ENCODE peak calls at places on chromosomes 1 and 21, in ten cellular contexts. M is lower lobe of right lung, L is dorsolateral prefrontal cortex, P is heart left ventricle, E is foreskin fibroblast, F is sigmoid colon, R is A673, V is OCI-LY7, A is ovary, K is upper lobe of right lung. B is an unnamed sample.

GRCh38 chr1:245168090-245168489 is 13.3 kb downstream of the KIF26B start:
- DNase-seq in M (peak), L (no peak), P (peak), E (no peak), F (peak), R (no peak), V (no peak), A (no peak), K (peak), B (no peak)

GRCh38 chr1:179082308-179083030 is 599 bp downstream of the TOR3A start:
- DNase-seq in M (no peak), L (no peak), P (peak), E (peak), F (peak), R (peak), V (peak), A (no peak), K (peak), B (peak)

GRCh38 chr1:60970081-60970509 is 112.3 kb upstream of the NFIA start:
- DNase-seq in M (no peak), L (no peak), P (no peak), E (peak), F (no peak), R (peak), V (peak), A (no peak), K (no peak), B (no peak)

GRCh38 chr1:204513117-204513716 is 3.0 kb upstream of the MDM4 start:
- DNase-seq in M (peak), L (no peak), P (no peak), E (no peak), F (no peak), R (peak), V (peak), A (no peak), K (peak), B (peak)

GRCh38 chr1:117363591-117364048 is 3.6 kb upstream of the MAN1A2 start:
- DNase-seq in M (no peak), L (no peak), P (no peak), E (peak), F (no peak), R (no peak), V (no peak), A (no peak), K (no peak), B (peak)

GRCh38 chr1:232452137-232452536 is 177.8 kb downstream of the SIPA1L2 start:
- DNase-seq in M (no peak), L (no peak), P (no peak), E (no peak), F (no peak), R (peak), V (no peak), A (no peak), K (no peak), B (no peak)

GRCh38 chr1:151171190-151171589 is 4.6 kb downstream of the TMOD4 start:
- DNase-seq in M (no peak), L (no peak), P (no peak), E (no peak), F (no peak), R (no peak), V (no peak), A (no peak), K (no peak), B (no peak)

GRCh38 chr1:21577933-21578332 is 68.7 kb downstream of the ALPL start:
- DNase-seq in M (no peak), L (no peak), P (no peak), E (no peak), F (no peak), R (no peak), V (no peak), A (no peak), K (no peak), B (no peak)

GRCh38 chr1:157310401-157310800 is 172.2 kb upstream of the ETV3 start:
- DNase-seq in M (no peak), L (no peak), P (no peak), E (no peak), F (no peak), R (no peak), V (no peak), A (no peak), K (no peak), B (no peak)

GRCh38 chr1:117169871-117170596 is 40.7 kb downstream of the VTCN1 start:
- DNase-seq in M (no peak), L (no peak), P (no peak), E (no peak), F (no peak), R (no peak), V (no peak), A (no peak), K (no peak), B (no peak)

GRCh38 chr1:115829023-115829674 is 11.8 kb downstream of the NHLH2 start:
- DNase-seq in M (peak), L (peak), P (no peak), E (peak), F (peak), R (peak), V (no peak), A (no peak), K (peak), B (no peak)

GRCh38 chr1:66217021-66217420 is 316.9 kb upstream of the SGIP1 start:
- DNase-seq in M (no peak), L (no peak), P (no peak), E (peak), F (no peak), R (no peak), V (no peak), A (no peak), K (no peak), B (no peak)

GRCh38 chr1:150352883-150353282 is 11.1 kb upstream of the RPRD2 start:
- DNase-seq in M (no peak), L (no peak), P (no peak), E (no peak), F (no peak), R (no peak), V (no peak), A (no peak), K (no peak), B (no peak)

GRCh38 chr1:236753554-236753953 is 41.5 kb upstream of the MTR start:
- DNase-seq in M (no peak), L (no peak), P (no peak), E (peak), F (no peak), R (peak), V (peak), A (no peak), K (no peak), B (peak)

GRCh38 chr1:51690285-51690961 is 73.5 kb downstream of the OSBPL9 start:
- DNase-seq in M (no peak), L (no peak), P (no peak), E (peak), F (no peak), R (no peak), V (no peak), A (no peak), K (no peak), B (no peak)

GRCh38 chr1:3402258-3403010 is 52.0 kb upstream of the ARHGEF16 start:
- DNase-seq in M (no peak), L (no peak), P (no peak), E (peak), F (no peak), R (no peak), V (no peak), A (no peak), K (no peak), B (no peak)

GRCh38 chr1:24362982-24363614 is 43.9 kb downstream of the GRHL3 start:
- DNase-seq in M (no peak), L (no peak), P (no peak), E (peak), F (peak), R (no peak), V (no peak), A (no peak), K (no peak), B (no peak)

GRCh38 chr1:64839270-64839669 is 94.4 kb downstream of the RAVER2 start:
- DNase-seq in M (no peak), L (no peak), P (no peak), E (no peak), F (no peak), R (no peak), V (no peak), A (no peak), K (no peak), B (no peak)

GRCh38 chr1:184931566-184931965 is 42.7 kb downstream of the NIBAN1 start:
- DNase-seq in M (no peak), L (no peak), P (no peak), E (no peak), F (no peak), R (no peak), V (no peak), A (no peak), K (no peak), B (no peak)

GRCh38 chr1:29243863-29244185 is 7.5 kb downstream of the PTPRU start:
- DNase-seq in M (no peak), L (no peak), P (no peak), E (peak), F (peak), R (no peak), V (no peak), A (no peak), K (no peak), B (no peak)

GRCh38 chr1:151144474-151145157 is 1.8 kb downstream of the SEMA6C start:
- DNase-seq in M (no peak), L (no peak), P (no peak), E (peak), F (no peak), R (no peak), V (no peak), A (no peak), K (no peak), B (no peak)

GRCh38 chr21:45818276-45818903 is 163.2 kb upstream of the COL6A1 start:
- DNase-seq in M (no peak), L (peak), P (no peak), E (peak), F (peak), R (no peak), V (peak), A (no peak), K (no peak), B (peak)

GRCh38 chr1:40755052-40755451 is 28.5 kb upstream of the KCNQ4 start:
- DNase-seq in M (no peak), L (no peak), P (no peak), E (peak), F (no peak), R (no peak), V (no peak), A (no peak), K (no peak), B (no peak)

GRCh38 chr1:214331827-214332423 is 51.0 kb downstream of the SMYD2 start:
- DNase-seq in M (no peak), L (no peak), P (no peak), E (peak), F (no peak), R (peak), V (peak), A (no peak), K (no peak), B (peak)

GRCh38 chr1:203796223-203796747 is 862 bp downstream of the ZBED6 start:
- DNase-seq in M (no peak), L (no peak), P (peak), E (peak), F (no peak), R (peak), V (no peak), A (no peak), K (peak), B (peak)

GRCh38 chr1:186722711-186723309 is 42.6 kb upstream of the PTGS2 start:
- DNase-seq in M (no peak), L (no peak), P (no peak), E (peak), F (no peak), R (peak), V (peak), A (no peak), K (no peak), B (peak)

GRCh38 chr1:197774691-197775281 is 494 bp downstream of the DENND1B start:
- DNase-seq in M (peak), L (no peak), P (peak), E (peak), F (peak), R (peak), V (peak), A (peak), K (peak), B (peak)

GRCh38 chr1:230401096-230401495 is 25.0 kb downstream of the PGBD5 start:
- DNase-seq in M (no peak), L (no peak), P (no peak), E (no peak), F (no peak), R (no peak), V (no peak), A (no peak), K (no peak), B (no peak)

GRCh38 chr21:45313015-45313414 is 25.3 kb upstream of the POFUT2 start:
- DNase-seq in M (peak), L (no peak), P (no peak), E (no peak), F (peak), R (no peak), V (no peak), A (no peak), K (peak), B (no peak)

GRCh38 chr1:159015440-159015909 is 5.8 kb downstream of the IFI16 start:
- DNase-seq in M (peak), L (no peak), P (peak), E (peak), F (peak), R (peak), V (peak), A (no peak), K (peak), B (peak)

GRCh38 chr21:19237603-19238002 is 834.0 kb upstream of the TMPRSS15 start:
- DNase-seq in M (no peak), L (no peak), P (no peak), E (no peak), F (no peak), R (no peak), V (no peak), A (no peak), K (no peak), B (no peak)

GRCh38 chr1:107479865-107480264 is 339.0 kb downstream of the NTNG1 start:
- DNase-seq in M (no peak), L (no peak), P (no peak), E (peak), F (no peak), R (no peak), V (no peak), A (no peak), K (no peak), B (no peak)

GRCh38 chr1:160997323-160998038 is 23.5 kb downstream of the F11R start:
- DNase-seq in M (peak), L (peak), P (peak), E (peak), F (no peak), R (peak), V (peak), A (peak), K (peak), B (peak)

GRCh38 chr1:162688521-162688920 is 56.3 kb downstream of the DDR2 start:
- DNase-seq in M (no peak), L (no peak), P (no peak), E (no peak), F (peak), R (no peak), V (no peak), A (no peak), K (no peak), B (no peak)

GRCh38 chr1:14932034-14932638 is 221.4 kb upstream of the TMEM51 start:
- DNase-seq in M (no peak), L (no peak), P (no peak), E (no peak), F (no peak), R (no peak), V (no peak), A (no peak), K (no peak), B (no peak)

GRCh38 chr1:10932088-10932487 is 80.4 kb upstream of the TARDBP start:
- DNase-seq in M (no peak), L (no peak), P (no peak), E (no peak), F (no peak), R (no peak), V (no peak), A (no peak), K (no peak), B (peak)

GRCh38 chr1:226019550-226019949 is 20.4 kb upstream of the SDE2 start:
- DNase-seq in M (no peak), L (no peak), P (no peak), E (no peak), F (no peak), R (no peak), V (no peak), A (no peak), K (no peak), B (no peak)

GRCh38 chr1:78176448-78176847 is 130.7 kb downstream of the GIPC2 start:
- DNase-seq in M (no peak), L (no peak), P (peak), E (peak), F (peak), R (peak), V (no peak), A (no peak), K (no peak), B (no peak)

GRCh38 chr1:48062353-48062752 is 65.2 kb upstream of the TRABD2B start:
- DNase-seq in M (no peak), L (no peak), P (no peak), E (no peak), F (no peak), R (no peak), V (no peak), A (no peak), K (no peak), B (no peak)

GRCh38 chr1:86912501-86912900 is 1.4 kb downstream of the SELENOF start:
- DNase-seq in M (no peak), L (no peak), P (no peak), E (peak), F (no peak), R (no peak), V (peak), A (no peak), K (no peak), B (peak)

DNA sequence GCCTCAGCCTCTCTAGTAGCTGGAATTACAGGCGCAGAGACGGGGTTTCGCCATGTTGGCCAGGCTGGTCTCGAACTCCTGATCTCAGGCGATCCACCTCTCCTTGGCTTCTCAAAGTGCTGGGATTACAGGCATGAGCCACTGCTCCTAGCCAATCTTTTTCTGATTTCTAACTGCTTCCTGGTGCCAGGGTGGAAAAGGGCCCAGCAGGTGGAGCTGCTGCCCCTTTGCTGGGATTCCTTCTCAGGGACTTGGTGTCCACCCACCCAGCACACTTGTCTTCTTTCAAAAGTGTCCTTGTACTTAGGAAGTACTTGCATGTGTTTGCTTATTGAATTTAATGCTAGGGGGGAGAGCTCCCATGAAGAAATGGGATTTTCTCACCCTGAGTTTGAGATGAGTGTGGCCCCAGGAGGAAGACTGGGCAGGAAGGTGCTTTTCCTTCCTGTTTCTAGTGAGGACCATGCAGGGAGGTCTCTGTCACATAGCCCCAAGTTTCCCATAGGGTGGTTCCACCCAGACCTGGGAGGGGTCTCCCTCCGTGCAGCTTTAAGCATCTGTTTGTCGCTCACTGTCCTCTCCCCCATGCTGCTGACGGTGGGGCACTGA is 14.2 kb downstream of the UTP11 start:
- DNase-seq in M (peak), L (peak), P (no peak), E (peak), F (no peak), R (peak), V (peak), A (no peak), K (peak), B (peak)
- TF ChIP-seq CTCF in M (peak), L (peak), P (peak), E (peak), F (peak), R (peak), V (peak), A (no peak), K (peak), B (peak)

DNA sequence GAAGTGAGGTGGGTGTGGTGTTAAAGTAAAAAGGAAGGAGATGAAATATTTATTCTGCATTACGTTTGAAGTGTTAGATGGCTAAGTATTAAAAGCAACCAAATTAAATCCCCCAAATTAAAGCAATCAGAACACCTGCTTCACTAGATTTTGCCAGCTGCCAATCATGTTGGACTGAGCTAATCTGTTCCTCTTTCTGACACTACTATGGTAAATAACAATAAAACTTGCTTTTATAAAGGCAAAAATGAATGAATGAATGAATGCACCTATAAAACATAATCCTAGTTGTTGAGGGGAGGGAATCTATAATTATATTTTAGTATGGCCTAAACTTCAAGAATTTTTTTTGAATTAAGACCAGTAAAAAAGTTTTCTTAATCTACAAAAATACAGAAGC is 51.0 kb downstream of the RAB3GAP2 start:
- DNase-seq in M (no peak), L (no peak), P (no peak), E (no peak), F (no peak), R (no peak), V (no peak), A (no peak), K (no peak), B (peak)
- H3K4me3 ChIP-seq in M (no peak), L (no peak), P (no peak), E (no peak), F (no peak), R (no peak), V (no peak), A (no peak), K (no peak), B (peak)

GRCh38 chr1:169193191-169193850 is 86.8 kb downstream of the ATP1B1 start:
- DNase-seq in M (no peak), L (no peak), P (peak), E (peak), F (no peak), R (no peak), V (no peak), A (peak), K (no peak), B (no peak)
- TF ChIP-seq CTCF in M (no peak), L (no peak), P (no peak), E (no peak), F (no peak), R (no peak), V (no peak), A (peak), K (no peak), B (no peak)

GRCh38 chr1:193408782-193409293 is 222.4 kb upstream of the B3GALT2 start:
- DNase-seq in M (peak), L (no peak), P (peak), E (peak), F (peak), R (no peak), V (no peak), A (peak), K (peak), B (peak)
- H3K4me3 ChIP-seq in M (peak), L (no peak), P (peak), E (peak), F (peak), R (no peak), V (no peak), A (no peak), K (peak), B (no peak)

GRCh38 chr21:39348040-39348354 is 891 bp downstream of the HMGN1 start:
- DNase-seq in M (no peak), L (no peak), P (no peak), E (no peak), F (no peak), R (no peak), V (no peak), A (no peak), K (no peak), B (no peak)
- TF ChIP-seq CTCF in M (no peak), L (no peak), P (no peak), E (no peak), F (no peak), R (no peak), V (no peak), A (no peak), K (no peak), B (no peak)

DNA sequence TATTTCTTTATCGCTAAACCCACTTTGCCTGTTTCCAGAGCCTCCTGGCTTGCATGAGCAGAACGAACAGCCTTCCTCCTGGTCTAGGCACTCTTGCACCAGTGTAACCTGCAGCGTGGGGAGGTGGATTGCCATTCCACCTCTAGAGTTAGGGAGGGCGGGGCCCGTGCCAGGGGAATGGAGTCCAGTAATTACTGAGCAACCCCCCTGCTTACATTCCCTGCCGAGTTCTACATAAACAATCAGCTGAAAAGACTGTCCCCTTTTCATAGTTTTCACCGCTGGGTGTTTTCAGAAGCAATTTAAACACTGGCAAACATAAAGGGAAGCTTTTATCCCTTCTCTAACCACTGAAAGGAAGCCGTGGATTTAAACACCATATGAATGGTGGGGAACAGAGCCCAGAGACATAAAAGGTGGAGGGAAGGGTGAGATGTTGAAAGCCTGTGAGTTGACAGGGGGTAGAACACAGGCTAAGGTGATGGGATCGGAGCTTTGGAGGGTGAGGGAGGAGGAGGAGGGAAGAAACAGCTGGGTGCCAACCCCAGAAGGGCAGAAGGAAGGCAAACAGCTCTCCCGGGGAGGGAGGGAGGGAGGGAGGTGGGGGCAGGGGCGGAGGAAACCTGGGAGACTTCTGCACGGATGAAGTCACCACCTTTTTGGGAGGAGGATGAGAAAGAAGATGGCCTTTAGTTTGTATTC is 68.0 kb upstream of the WDR26 start:
- DNase-seq in M (no peak), L (no peak), P (no peak), E (peak), F (peak), R (peak), V (no peak), A (peak), K (no peak), B (no peak)
- H3K4me3 ChIP-seq in M (no peak), L (peak), P (no peak), E (no peak), F (peak), R (peak), V (no peak), A (no peak), K (no peak), B (no peak)